ENCODE peak calls at places on chromosomes 5 and 9, in nine cellular contexts. One of them, this sample, is unnamed.

GRCh38 chr5:424259-425110 is 18.5 kb upstream of the EXOC3 start:
- DNase-seq in HTR-8/SVneo: no peak
- DNase-seq in brain pericyte: no peak
- DNase-seq in T-helper 9 cell: no peak
- DNase-seq in foreskin fibroblast: no peak
- DNase-seq in NCI-H69: no peak
- DNase-seq in lower leg skin: peak
- DNase-seq in D341Med: no peak
- DNase-seq in HL-60: no peak
- DNase-seq in this sample: no peak

GRCh38 chr9:37859043-37859442 is 44.9 kb downstream of the SLC25A51 start:
- DNase-seq in foreskin fibroblast: no peak
- DNase-seq in D341Med: no peak
- DNase-seq in HTR-8/SVneo: no peak
- DNase-seq in HL-60: peak
- DNase-seq in T-helper 9 cell: no peak
- DNase-seq in brain pericyte: no peak
- DNase-seq in lower leg skin: no peak
- DNase-seq in NCI-H69: peak
- DNase-seq in this sample: peak

GRCh38 chr5:22699319-22699718 is 153.8 kb downstream of the CDH12 start:
- DNase-seq in T-helper 9 cell: no peak
- DNase-seq in NCI-H69: peak
- DNase-seq in D341Med: peak
- DNase-seq in foreskin fibroblast: no peak
- DNase-seq in HL-60: no peak
- DNase-seq in lower leg skin: no peak
- DNase-seq in brain pericyte: no peak
- DNase-seq in HTR-8/SVneo: no peak
- DNase-seq in this sample: peak

GRCh38 chr5:153153086-153153485 is 337.4 kb upstream of the GRIA1 start:
- DNase-seq in D341Med: no peak
- DNase-seq in HL-60: no peak
- DNase-seq in foreskin fibroblast: peak
- DNase-seq in HTR-8/SVneo: no peak
- DNase-seq in NCI-H69: peak
- DNase-seq in lower leg skin: no peak
- DNase-seq in brain pericyte: no peak
- DNase-seq in T-helper 9 cell: no peak
- DNase-seq in this sample: peak

GRCh38 chr9:70044450-70045307 is 1.0 kb downstream of the MAMDC2 start:
- DNase-seq in T-helper 9 cell: no peak
- DNase-seq in D341Med: no peak
- DNase-seq in NCI-H69: peak
- DNase-seq in HL-60: no peak
- DNase-seq in brain pericyte: no peak
- DNase-seq in foreskin fibroblast: peak
- DNase-seq in HTR-8/SVneo: no peak
- DNase-seq in lower leg skin: peak
- DNase-seq in this sample: peak

GRCh38 chr5:179304466-179304865 is 40.8 kb downstream of the ADAMTS2 start:
- DNase-seq in HTR-8/SVneo: no peak
- DNase-seq in HL-60: no peak
- DNase-seq in brain pericyte: peak
- DNase-seq in D341Med: no peak
- DNase-seq in T-helper 9 cell: no peak
- DNase-seq in lower leg skin: no peak
- DNase-seq in foreskin fibroblast: peak
- DNase-seq in NCI-H69: no peak
- DNase-seq in this sample: no peak

GRCh38 chr9:100775912-100776311 is 198.0 kb downstream of the CAVIN4 start:
- DNase-seq in NCI-H69: no peak
- DNase-seq in HL-60: no peak
- DNase-seq in lower leg skin: no peak
- DNase-seq in T-helper 9 cell: no peak
- DNase-seq in brain pericyte: no peak
- DNase-seq in D341Med: no peak
- DNase-seq in HTR-8/SVneo: no peak
- DNase-seq in foreskin fibroblast: no peak
- DNase-seq in this sample: no peak

GRCh38 chr9:128787583-128788156 is 617 bp downstream of the TBC1D13 start:
- DNase-seq in T-helper 9 cell: no peak
- DNase-seq in D341Med: no peak
- DNase-seq in HL-60: no peak
- DNase-seq in foreskin fibroblast: peak
- DNase-seq in lower leg skin: no peak
- DNase-seq in NCI-H69: peak
- DNase-seq in brain pericyte: no peak
- DNase-seq in HTR-8/SVneo: no peak
- DNase-seq in this sample: peak

GRCh38 chr9:128218518-128219389 is 15.6 kb downstream of the DNM1 start:
- DNase-seq in NCI-H69: peak
- DNase-seq in brain pericyte: peak
- DNase-seq in foreskin fibroblast: no peak
- DNase-seq in HL-60: peak
- DNase-seq in lower leg skin: peak
- DNase-seq in D341Med: peak
- DNase-seq in HTR-8/SVneo: no peak
- DNase-seq in T-helper 9 cell: peak
- DNase-seq in this sample: peak

GRCh38 chr9:81427870-81428269 is 261.5 kb downstream of the TLE1 start:
- DNase-seq in T-helper 9 cell: no peak
- DNase-seq in lower leg skin: no peak
- DNase-seq in HL-60: peak
- DNase-seq in D341Med: no peak
- DNase-seq in brain pericyte: no peak
- DNase-seq in HTR-8/SVneo: no peak
- DNase-seq in foreskin fibroblast: no peak
- DNase-seq in NCI-H69: peak
- DNase-seq in this sample: peak

GRCh38 chr9:89538874-89539273 is 41.0 kb upstream of the SEMA4D start:
- DNase-seq in brain pericyte: no peak
- DNase-seq in NCI-H69: no peak
- DNase-seq in lower leg skin: no peak
- DNase-seq in HL-60: no peak
- DNase-seq in T-helper 9 cell: no peak
- DNase-seq in HTR-8/SVneo: no peak
- DNase-seq in foreskin fibroblast: no peak
- DNase-seq in D341Med: no peak
- DNase-seq in this sample: peak

GRCh38 chr9:124721109-124721850 is 49.8 kb downstream of the NR6A1 start:
- DNase-seq in T-helper 9 cell: no peak
- DNase-seq in foreskin fibroblast: no peak
- DNase-seq in HL-60: no peak
- DNase-seq in HTR-8/SVneo: no peak
- DNase-seq in brain pericyte: no peak
- DNase-seq in D341Med: no peak
- DNase-seq in NCI-H69: no peak
- DNase-seq in lower leg skin: no peak
- DNase-seq in this sample: no peak

GRCh38 chr9:93205045-93205768 is 21.3 kb downstream of the WNK2 start:
- DNase-seq in foreskin fibroblast: no peak
- DNase-seq in HL-60: no peak
- DNase-seq in D341Med: peak
- DNase-seq in lower leg skin: no peak
- DNase-seq in T-helper 9 cell: no peak
- DNase-seq in brain pericyte: no peak
- DNase-seq in HTR-8/SVneo: no peak
- DNase-seq in NCI-H69: peak
- DNase-seq in this sample: no peak

GRCh38 chr9:76576344-76576743 is 117.4 kb downstream of the GCNT1 start:
- DNase-seq in brain pericyte: no peak
- DNase-seq in foreskin fibroblast: peak
- DNase-seq in lower leg skin: no peak
- DNase-seq in D341Med: no peak
- DNase-seq in HL-60: peak
- DNase-seq in T-helper 9 cell: no peak
- DNase-seq in NCI-H69: no peak
- DNase-seq in HTR-8/SVneo: peak
- DNase-seq in this sample: no peak

GRCh38 chr5:72167790-72168189 is 60.5 kb downstream of the MAP1B start:
- DNase-seq in lower leg skin: no peak
- DNase-seq in T-helper 9 cell: no peak
- DNase-seq in brain pericyte: no peak
- DNase-seq in HL-60: no peak
- DNase-seq in foreskin fibroblast: no peak
- DNase-seq in NCI-H69: no peak
- DNase-seq in D341Med: no peak
- DNase-seq in HTR-8/SVneo: no peak
- DNase-seq in this sample: no peak

GRCh38 chr5:72063219-72063819 is 44.0 kb upstream of the MAP1B start:
- DNase-seq in brain pericyte: no peak
- DNase-seq in foreskin fibroblast: no peak
- DNase-seq in HTR-8/SVneo: peak
- DNase-seq in lower leg skin: no peak
- DNase-seq in D341Med: no peak
- DNase-seq in NCI-H69: no peak
- DNase-seq in HL-60: no peak
- DNase-seq in T-helper 9 cell: no peak
- DNase-seq in this sample: peak

GRCh38 chr9:133142657-133143592 is 20.8 kb downstream of the GBGT1 start:
- DNase-seq in HTR-8/SVneo: no peak
- DNase-seq in HL-60: no peak
- DNase-seq in T-helper 9 cell: no peak
- DNase-seq in foreskin fibroblast: no peak
- DNase-seq in lower leg skin: peak
- DNase-seq in D341Med: no peak
- DNase-seq in brain pericyte: no peak
- DNase-seq in NCI-H69: peak
- DNase-seq in this sample: peak

GRCh38 chr5:67032921-67033664 is 163.5 kb downstream of the CD180 start:
- DNase-seq in brain pericyte: no peak
- DNase-seq in lower leg skin: no peak
- DNase-seq in foreskin fibroblast: peak
- DNase-seq in HL-60: peak
- DNase-seq in HTR-8/SVneo: no peak
- DNase-seq in T-helper 9 cell: no peak
- DNase-seq in NCI-H69: no peak
- DNase-seq in D341Med: no peak
- DNase-seq in this sample: no peak

GRCh38 chr5:135239461-135240282 is 159.4 kb downstream of the MACROH2A1 start:
- DNase-seq in foreskin fibroblast: no peak
- DNase-seq in HL-60: no peak
- DNase-seq in T-helper 9 cell: no peak
- DNase-seq in brain pericyte: peak
- DNase-seq in D341Med: no peak
- DNase-seq in NCI-H69: no peak
- DNase-seq in HTR-8/SVneo: no peak
- DNase-seq in lower leg skin: peak
- DNase-seq in this sample: no peak

GRCh38 chr9:129333613-129333960 is 155.5 kb upstream of the IER5L start:
- DNase-seq in T-helper 9 cell: no peak
- DNase-seq in NCI-H69: no peak
- DNase-seq in foreskin fibroblast: no peak
- DNase-seq in D341Med: no peak
- DNase-seq in HTR-8/SVneo: peak
- DNase-seq in HL-60: no peak
- DNase-seq in brain pericyte: no peak
- DNase-seq in lower leg skin: no peak
- DNase-seq in this sample: peak

GRCh38 chr5:2897276-2897990 is 146.0 kb upstream of the IRX2 start:
- DNase-seq in HTR-8/SVneo: no peak
- DNase-seq in brain pericyte: no peak
- DNase-seq in lower leg skin: peak
- DNase-seq in D341Med: no peak
- DNase-seq in NCI-H69: no peak
- DNase-seq in T-helper 9 cell: no peak
- DNase-seq in HL-60: no peak
- DNase-seq in foreskin fibroblast: no peak
- DNase-seq in this sample: no peak

GRCh38 chr5:138439537-138440225 is 824 bp downstream of the REEP2 start:
- DNase-seq in lower leg skin: peak
- DNase-seq in foreskin fibroblast: no peak
- DNase-seq in HTR-8/SVneo: peak
- DNase-seq in T-helper 9 cell: no peak
- DNase-seq in brain pericyte: no peak
- DNase-seq in HL-60: no peak
- DNase-seq in NCI-H69: peak
- DNase-seq in D341Med: peak
- DNase-seq in this sample: peak

GRCh38 chr5:177003649-177004048 is 2.9 kb downstream of the UIMC1 start:
- DNase-seq in D341Med: no peak
- DNase-seq in HTR-8/SVneo: no peak
- DNase-seq in T-helper 9 cell: no peak
- DNase-seq in foreskin fibroblast: no peak
- DNase-seq in lower leg skin: no peak
- DNase-seq in NCI-H69: peak
- DNase-seq in HL-60: no peak
- DNase-seq in brain pericyte: no peak
- DNase-seq in this sample: no peak

GRCh38 chr9:17236147-17236546 is 101.3 kb downstream of the CNTLN start:
- DNase-seq in brain pericyte: no peak
- DNase-seq in HTR-8/SVneo: no peak
- DNase-seq in lower leg skin: no peak
- DNase-seq in NCI-H69: peak
- DNase-seq in foreskin fibroblast: no peak
- DNase-seq in HL-60: no peak
- DNase-seq in T-helper 9 cell: no peak
- DNase-seq in D341Med: no peak
- DNase-seq in this sample: no peak

GRCh38 chr5:138149530-138149929 is 10.3 kb upstream of the NME5 start:
- DNase-seq in lower leg skin: no peak
- DNase-seq in NCI-H69: no peak
- DNase-seq in brain pericyte: no peak
- DNase-seq in D341Med: no peak
- DNase-seq in T-helper 9 cell: no peak
- DNase-seq in HTR-8/SVneo: peak
- DNase-seq in HL-60: no peak
- DNase-seq in foreskin fibroblast: peak
- DNase-seq in this sample: no peak

GRCh38 chr5:111143910-111144309 is 51.8 kb downstream of the WDR36 start:
- DNase-seq in foreskin fibroblast: peak
- DNase-seq in NCI-H69: peak
- DNase-seq in HL-60: no peak
- DNase-seq in D341Med: peak
- DNase-seq in T-helper 9 cell: no peak
- DNase-seq in lower leg skin: no peak
- DNase-seq in HTR-8/SVneo: peak
- DNase-seq in brain pericyte: peak
- DNase-seq in this sample: no peak

This sample was measured in DMS53.